ENCODE peak calls at places on chromosomes 3 and 15, in four cellular contexts. O, X, E and G are unnamed samples.

GRCh38 chr3:149784064-149784704 is 8.2 kb downstream of the ANKUB1 start:
- DNase-seq in X (peak; percentile 14), E (peak; percentile 94), O (no peak), G (peak; percentile 32)

GRCh38 chr3:33453331-33453761 is 13.1 kb upstream of the UBP1 start:
- DNase-seq in E (no peak), O (no peak), X (no peak), G (no peak)

GRCh38 chr3:71356272-71356671 is 227.3 kb downstream of the FOXP1 start:
- DNase-seq in E (no peak), O (no peak), X (no peak), G (no peak)

GRCh38 chr3:48952510-48953118 is 34.0 kb downstream of the ARIH2 start:
- DNase-seq in O (peak; percentile 18), X (peak; percentile 39), E (no peak), G (no peak)

GRCh38 chr15:61403884-61404283 is 174.8 kb upstream of the RORA start:
- DNase-seq in O (no peak), E (no peak), X (no peak), G (no peak)

GRCh38 chr3:49638445-49638844 is 35.7 kb upstream of the APEH start:
- DNase-seq in O (no peak), X (peak; percentile 34), E (peak; percentile 37), G (peak; percentile 72)

GRCh38 chr15:90033448-90033847 is 32.3 kb downstream of the ZNF710 start:
- DNase-seq in X (no peak), O (no peak), E (no peak), G (no peak)

GRCh38 chr3:109178701-109179100 is 42.2 kb downstream of the C3orf85 start:
- DNase-seq in X (no peak), O (no peak), E (no peak), G (no peak)

GRCh38 chr15:20407553-20407952 is 134.0 kb downstream of the GOLGA6L6 start:
- DNase-seq in X (no peak), O (no peak), E (no peak), G (no peak)

GRCh38 chr3:30188713-30189112 is 417.7 kb upstream of the TGFBR2 start:
- DNase-seq in X (peak; percentile 46), E (no peak), O (no peak), G (no peak)

GRCh38 chr15:81161851-81162250 is 27.8 kb downstream of the CFAP161 start:
- DNase-seq in O (no peak), E (no peak), X (no peak), G (no peak)

GRCh38 chr3:55486101-55486856 is 827 bp downstream of the WNT5A start:
- DNase-seq in O (no peak), X (peak; percentile 79), E (peak; percentile 80), G (peak; percentile 59)